ENCODE peak calls at places on chromosomes 12 and 14, in ten cellular contexts. G is epithelial cell of proximal tubule; F is smooth muscle cell of the brain vasculature; E is naive B cell; R is SK-N-DZ; T is AG04449; A is NCI-H748 treated with DMSO at 0.1 percent for 48 hours; J is activated CD8-positive, alpha-beta memory T cell treated with anti-CD3 and anti-CD28 coated beads for 4 hours; N is C1 segment of cervical spinal cord; L is sigmoid colon. Q is an unnamed sample.

GRCh38 chr12:124774462-124775167 is 89.0 kb downstream of the SCARB1 start:
- DNase-seq in G (no peak), F (peak), E (no peak), R (no peak), T (peak), A (no peak), J (no peak), N (no peak), L (peak), Q (peak)

GRCh38 chr12:67647251-67647546 is 1.3 kb upstream of the DYRK2 start:
- DNase-seq in G (no peak), F (no peak), E (no peak), R (peak), T (no peak), A (peak), J (no peak), N (no peak), L (no peak), Q (no peak)

GRCh38 chr14:106436310-106436905 is 910.0 kb downstream of the TMEM121 start:
- DNase-seq in G (no peak), F (no peak), E (peak), R (peak), T (no peak), A (peak), J (peak), N (no peak), L (no peak), Q (no peak)

GRCh38 chr12:57452937-57453509 is 2.1 kb upstream of the INHBE start:
- DNase-seq in G (no peak), F (no peak), E (peak), R (peak), T (no peak), A (peak), J (no peak), N (no peak), L (peak), Q (no peak)

GRCh38 chr12:34358198-34358597 is 335.9 kb downstream of the ALG10 start:
- DNase-seq in G (no peak), F (no peak), E (no peak), R (no peak), T (no peak), A (no peak), J (no peak), N (no peak), L (no peak), Q (no peak)

GRCh38 chr12:53255993-53256392 is 12.1 kb upstream of the ESPL1 start:
- DNase-seq in G (no peak), F (no peak), E (peak), R (no peak), T (no peak), A (no peak), J (no peak), N (no peak), L (no peak), Q (no peak)

GRCh38 chr14:76640923-76641395 is 120.3 kb upstream of the VASH1 start:
- DNase-seq in G (no peak), F (no peak), E (no peak), R (no peak), T (no peak), A (peak), J (no peak), N (no peak), L (peak), Q (no peak)

GRCh38 chr14:74974364-74975058 is 19.1 kb upstream of the PGF start:
- DNase-seq in G (no peak), F (no peak), E (no peak), R (no peak), T (no peak), A (no peak), J (no peak), N (no peak), L (no peak), Q (no peak)

GRCh38 chr14:64510127-64510808 is 5.7 kb downstream of the ZBTB1 start:
- DNase-seq in G (no peak), F (no peak), E (no peak), R (no peak), T (no peak), A (no peak), J (no peak), N (no peak), L (no peak), Q (no peak)

GRCh38 chr14:60777856-60778578 is 43.5 kb downstream of the MNAT1 start:
- DNase-seq in G (peak), F (peak), E (no peak), R (no peak), T (peak), A (no peak), J (no peak), N (no peak), L (no peak), Q (no peak)

GRCh38 chr14:66425402-66425801 is 60.8 kb upstream of the CCDC196 start:
- DNase-seq in G (no peak), F (no peak), E (no peak), R (no peak), T (no peak), A (no peak), J (no peak), N (no peak), L (no peak), Q (no peak)

GRCh38 chr12:45329238-45329637 is 113.3 kb downstream of the ANO6 start:
- DNase-seq in G (no peak), F (no peak), E (no peak), R (no peak), T (no peak), A (no peak), J (no peak), N (no peak), L (no peak), Q (no peak)

GRCh38 chr12:87254371-87255030 is 774.7 kb downstream of the C12orf50 start:
- DNase-seq in G (no peak), F (no peak), E (no peak), R (no peak), T (no peak), A (no peak), J (no peak), N (no peak), L (no peak), Q (no peak)

GRCh38 chr12:102331419-102331818 is 133.8 kb upstream of the PMCH start:
- DNase-seq in G (no peak), F (no peak), E (no peak), R (no peak), T (no peak), A (no peak), J (no peak), N (no peak), L (no peak), Q (no peak)

GRCh38 chr12:100955139-100955538 is 160.6 kb downstream of the ANO4 start:
- DNase-seq in G (peak), F (peak), E (no peak), R (no peak), T (no peak), A (no peak), J (no peak), N (no peak), L (no peak), Q (peak)

GRCh38 chr12:45591635-45592034 is 137.9 kb upstream of the ARID2 start:
- DNase-seq in G (no peak), F (no peak), E (no peak), R (no peak), T (no peak), A (no peak), J (no peak), N (no peak), L (no peak), Q (no peak)

GRCh38 chr14:74502236-74503019 is 8.9 kb downstream of the ISCA2 start:
- DNase-seq in G (no peak), F (no peak), E (no peak), R (peak), T (no peak), A (no peak), J (no peak), N (no peak), L (no peak), Q (no peak)

GRCh38 chr14:53663709-53664108 is 292.9 kb downstream of the BMP4 start:
- DNase-seq in G (no peak), F (peak), E (no peak), R (no peak), T (no peak), A (no peak), J (no peak), N (no peak), L (peak), Q (no peak)

GRCh38 chr14:32666310-32666709 is 272.4 kb upstream of the NPAS3 start:
- DNase-seq in G (no peak), F (no peak), E (no peak), R (no peak), T (no peak), A (no peak), J (no peak), N (no peak), L (no peak), Q (no peak)

GRCh38 chr12:50222275-50222783 is 55.2 kb upstream of the CERS5 start:
- DNase-seq in G (no peak), F (peak), E (peak), R (peak), T (no peak), A (no peak), J (no peak), N (no peak), L (peak), Q (no peak)

GRCh38 chr12:53737951-53738833 is 10.9 kb upstream of the CALCOCO1 start:
- DNase-seq in G (no peak), F (no peak), E (no peak), R (no peak), T (no peak), A (no peak), J (no peak), N (no peak), L (no peak), Q (no peak)

GRCh38 chr12:109842021-109842420 is 8.8 kb upstream of the TRPV4 start:
- DNase-seq in G (no peak), F (no peak), E (no peak), R (no peak), T (no peak), A (no peak), J (no peak), N (no peak), L (no peak), Q (no peak)

GRCh38 chr14:72000907-72001306 is 68.7 kb downstream of the RGS6 start:
- DNase-seq in G (no peak), F (no peak), E (no peak), R (no peak), T (no peak), A (no peak), J (no peak), N (no peak), L (no peak), Q (no peak)

GRCh38 chr12:49647280-49647679 is 23.9 kb downstream of the PRPF40B start:
- DNase-seq in G (no peak), F (no peak), E (no peak), R (no peak), T (no peak), A (no peak), J (no peak), N (no peak), L (no peak), Q (no peak)

GRCh38 chr14:77119852-77120251 is 21.7 kb downstream of the ZDHHC22 start:
- DNase-seq in G (no peak), F (no peak), E (no peak), R (no peak), T (no peak), A (no peak), J (no peak), N (no peak), L (no peak), Q (no peak)

GRCh38 chr12:79455314-79455713 is 235.4 kb downstream of the PAWR start:
- DNase-seq in G (no peak), F (no peak), E (no peak), R (no peak), T (no peak), A (no peak), J (no peak), N (no peak), L (no peak), Q (no peak)

GRCh38 chr12:121705514-121705913 is 7.0 kb upstream of the TMEM120B start:
- DNase-seq in G (no peak), F (no peak), E (no peak), R (no peak), T (no peak), A (no peak), J (no peak), N (no peak), L (no peak), Q (no peak)